ENCODE peak calls at places on chromosome X, in four cellular contexts. Z, P, G and N are unnamed samples.

GRCh38 chrX:38799995-38800394 is 1.3 kb upstream of the MID1IP1 start:
- DNase-seq in P (no peak), G (no peak), Z (peak), N (no peak)

GRCh38 chrX:20029728-20030127 is 38.9 kb upstream of the BCLAF3 start:
- DNase-seq in Z (peak), P (no peak), G (no peak), N (no peak)

GRCh38 chrX:21408324-21408723 is 34.1 kb downstream of the CNKSR2 start:
- DNase-seq in P (no peak), Z (no peak), G (no peak), N (no peak)

GRCh38 chrX:42519666-42520231 is 258.2 kb downstream of the PPP1R2C start:
- DNase-seq in G (peak), Z (no peak), P (no peak), N (peak)

GRCh38 chrX:136780738-136781137 is at the start of gene ARHGEF6:
- DNase-seq in G (no peak), Z (no peak), P (no peak), N (no peak)

GRCh38 chrX:16464369-16464768 is 185.6 kb upstream of the S100G start:
- DNase-seq in G (no peak), P (peak), Z (no peak), N (no peak)

GRCh38 chrX:150406559-150406958 is 43.4 kb downstream of the MAMLD1 start:
- DNase-seq in P (no peak), G (no peak), Z (no peak), N (no peak)

GRCh38 chrX:31199770-31200114 is 127.9 kb upstream of the FTHL17 start:
- DNase-seq in Z (peak), P (no peak), G (no peak), N (no peak)

GRCh38 chrX:58025979-58026378 is 115.7 kb upstream of the ZXDA start:
- DNase-seq in Z (peak), G (peak), P (no peak), N (peak)

GRCh38 chrX:131812847-131813825 is 210.0 kb upstream of the STK26 start:
- DNase-seq in Z (no peak), G (peak), P (no peak), N (peak)

GRCh38 chrX:99705696-99706095 is 704.4 kb downstream of the PCDH19 start:
- DNase-seq in G (no peak), P (no peak), Z (no peak), N (no peak)

GRCh38 chrX:16950423-16950822 is 4.0 kb downstream of the REPS2 start:
- DNase-seq in G (no peak), Z (no peak), P (no peak), N (no peak)

GRCh38 chrX:69133561-69134542 is 31.4 kb downstream of the PJA1 start:
- DNase-seq in G (peak), P (no peak), Z (peak), N (peak)

GRCh38 chrX:107562482-107562881 is 65.8 kb upstream of the PRPS1 start:
- DNase-seq in G (no peak), P (no peak), Z (no peak), N (no peak)

GRCh38 chrX:81377329-81377728 is 175.4 kb downstream of the SH3BGRL start:
- DNase-seq in P (no peak), Z (peak), G (peak), N (peak)

GRCh38 chrX:12958059-12958458 is 16.9 kb upstream of the TMSB4X start:
- DNase-seq in G (no peak), Z (no peak), P (no peak), N (no peak)

GRCh38 chrX:12954376-12954775 is 20.5 kb upstream of the TMSB4X start:
- DNase-seq in G (no peak), Z (no peak), P (no peak), N (no peak)

GRCh38 chrX:12956704-12957541 is 18.0 kb upstream of the TMSB4X start:
- DNase-seq in P (no peak), Z (no peak), G (peak), N (peak)

GRCh38 chrX:12954981-12955380 is 19.9 kb upstream of the TMSB4X start:
- DNase-seq in P (no peak), G (no peak), Z (no peak), N (no peak)

DNA sequence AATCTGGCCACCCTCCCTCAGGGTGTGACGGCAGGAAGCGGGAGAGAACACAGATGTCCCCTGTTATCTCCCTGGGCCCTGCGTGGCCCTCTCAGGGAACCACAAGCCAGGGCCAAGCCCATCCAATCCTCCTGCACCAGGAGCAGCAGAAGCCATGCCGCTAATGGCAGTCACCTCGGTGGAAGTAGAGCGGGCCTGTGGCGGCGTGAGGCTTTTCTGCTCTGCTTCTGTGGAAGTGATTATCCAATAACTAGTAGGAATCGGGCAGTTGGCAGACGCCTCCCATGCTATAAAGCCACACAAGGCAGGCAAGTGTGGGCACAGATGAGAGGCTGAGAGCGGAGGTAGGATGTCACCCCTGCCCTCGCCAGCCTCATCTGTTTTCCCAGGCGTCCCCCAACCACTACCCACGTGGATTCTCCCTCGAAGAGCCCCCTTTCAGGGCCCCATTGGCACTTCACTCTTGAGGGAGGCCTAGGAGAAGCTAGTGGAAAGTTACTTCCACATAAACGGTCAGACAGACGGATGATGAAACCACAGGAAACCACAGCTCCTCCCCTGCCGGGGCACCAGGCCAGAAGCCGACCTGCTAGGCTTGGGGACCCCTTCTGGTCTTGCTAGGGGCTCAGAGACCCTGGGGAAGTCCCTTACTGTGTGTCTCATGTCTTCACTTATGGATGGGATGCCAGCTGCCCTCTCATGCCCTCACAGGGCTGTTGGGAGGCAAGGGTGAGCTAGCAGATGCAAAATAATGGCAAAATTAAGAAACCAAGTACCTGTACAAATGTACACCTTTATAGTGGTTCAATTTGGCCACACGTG is 18.8 kb upstream of the TMSB4X start:
- DNase-seq in Z (peak), G (peak), P (no peak), N (peak)
- TF ChIP-seq POLR2A in Z (no peak), G (peak), P (no peak), N (no peak)

GRCh38 chrX:145817299-145817665 is 347 bp upstream of the SLITRK2 start:
- DNase-seq in G (no peak), P (no peak), Z (no peak), N (no peak)
- H2AFZ ChIP-seq in G (no peak), P (peak), Z (no peak), N (no peak)

GRCh38 chrX:25941559-25942250 is 196.4 kb upstream of the MAGEB18 start:
- DNase-seq in Z (no peak), G (no peak), P (no peak), N (peak)
- TF ChIP-seq JUN in Z (no peak), G (no peak), P (no peak), N (peak)

DNA sequence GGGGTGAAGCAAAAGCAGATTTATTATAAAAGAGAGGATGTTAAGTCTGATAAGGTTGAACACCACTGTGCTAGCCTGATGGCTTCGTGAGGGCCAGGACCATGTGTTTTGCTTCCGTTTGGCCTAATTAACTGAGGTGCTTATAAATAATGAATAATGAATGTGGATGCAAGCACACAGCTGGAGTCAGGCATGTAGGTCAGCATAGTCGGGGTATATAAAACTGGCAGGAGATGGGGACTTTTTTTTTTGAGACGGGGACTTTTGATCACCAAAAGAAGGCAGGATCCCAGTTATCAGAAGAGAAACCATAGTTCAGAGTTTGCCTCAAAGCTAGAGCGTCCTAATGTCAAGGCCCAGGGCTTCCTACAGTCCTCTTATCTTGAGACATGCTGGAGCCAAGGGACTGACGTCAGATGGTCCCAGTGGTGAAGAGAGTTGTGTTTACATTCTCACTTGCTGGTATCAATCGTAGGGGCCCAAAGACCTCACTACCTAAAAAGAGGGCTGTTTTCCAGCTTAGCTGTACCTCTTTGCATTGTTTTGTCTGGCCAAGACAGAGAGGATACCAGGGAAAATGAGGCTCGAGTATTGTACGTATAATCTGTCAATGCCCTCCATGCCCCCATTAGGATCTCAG is 50.4 kb downstream of the RTL9 start:
- DNase-seq in G (no peak), P (no peak), Z (no peak), N (peak)
- TF ChIP-seq POLR2A in G (no peak), P (no peak), Z (no peak), N (no peak)

DNA sequence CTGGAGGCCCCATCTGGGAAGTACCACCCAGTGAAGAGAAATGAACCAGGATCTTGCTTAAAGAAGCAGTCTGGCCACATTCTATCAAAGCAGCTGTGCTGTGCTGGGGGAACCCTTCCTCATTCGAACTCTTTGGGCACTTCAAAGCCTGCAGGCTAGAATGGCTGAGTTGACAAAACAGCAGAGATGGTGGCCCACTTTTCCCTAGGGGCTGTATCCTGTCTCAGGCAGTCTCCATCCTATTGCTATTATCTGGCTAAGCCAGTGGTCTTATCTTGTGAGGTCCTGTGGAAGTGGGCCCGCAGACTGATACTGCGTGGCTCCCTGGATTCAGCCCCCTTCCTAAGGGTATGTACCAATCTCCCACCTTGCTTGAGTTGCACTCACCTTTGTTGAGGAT is 114.3 kb downstream of the VSIG4 start:
- DNase-seq in P (no peak), Z (no peak), G (no peak), N (no peak)
- H2AFZ ChIP-seq in P (no peak), Z (no peak), G (peak), N (no peak)

DNA sequence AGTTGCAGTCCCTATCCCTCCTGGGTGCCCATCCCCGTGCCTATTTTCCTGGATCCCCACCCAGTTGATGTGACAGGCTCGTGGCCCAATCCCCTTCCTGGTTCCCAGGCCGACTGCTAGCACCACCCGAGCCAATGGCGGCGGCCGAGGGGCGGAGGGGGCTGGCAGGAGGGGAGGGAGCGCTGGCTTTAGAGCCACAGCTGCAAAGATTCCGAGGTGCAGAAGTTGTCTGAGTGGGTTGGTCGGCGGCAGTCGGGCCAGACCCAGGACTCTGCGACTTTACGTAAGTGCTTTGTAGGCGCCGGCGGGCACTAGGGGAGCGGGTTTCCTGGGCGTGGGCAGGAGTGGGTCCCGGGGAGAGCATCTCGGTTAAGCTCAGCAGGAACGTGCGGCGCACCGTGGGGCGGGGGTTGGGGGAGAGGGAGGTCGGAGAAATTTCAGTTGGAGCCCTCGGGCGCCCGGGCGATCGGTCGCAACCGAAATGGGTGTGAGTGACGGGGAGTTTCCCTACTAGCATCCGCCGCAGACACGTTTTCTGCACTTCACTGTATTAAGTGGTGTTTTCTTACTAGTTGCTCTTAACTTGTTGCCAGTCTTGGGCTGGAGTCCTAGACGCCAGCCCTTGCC is at the start of gene PLS3:
- DNase-seq in P (peak), Z (peak), G (no peak), N (peak)
- TF ChIP-seq JUN in P (no peak), Z (no peak), G (no peak), N (no peak)

DNA sequence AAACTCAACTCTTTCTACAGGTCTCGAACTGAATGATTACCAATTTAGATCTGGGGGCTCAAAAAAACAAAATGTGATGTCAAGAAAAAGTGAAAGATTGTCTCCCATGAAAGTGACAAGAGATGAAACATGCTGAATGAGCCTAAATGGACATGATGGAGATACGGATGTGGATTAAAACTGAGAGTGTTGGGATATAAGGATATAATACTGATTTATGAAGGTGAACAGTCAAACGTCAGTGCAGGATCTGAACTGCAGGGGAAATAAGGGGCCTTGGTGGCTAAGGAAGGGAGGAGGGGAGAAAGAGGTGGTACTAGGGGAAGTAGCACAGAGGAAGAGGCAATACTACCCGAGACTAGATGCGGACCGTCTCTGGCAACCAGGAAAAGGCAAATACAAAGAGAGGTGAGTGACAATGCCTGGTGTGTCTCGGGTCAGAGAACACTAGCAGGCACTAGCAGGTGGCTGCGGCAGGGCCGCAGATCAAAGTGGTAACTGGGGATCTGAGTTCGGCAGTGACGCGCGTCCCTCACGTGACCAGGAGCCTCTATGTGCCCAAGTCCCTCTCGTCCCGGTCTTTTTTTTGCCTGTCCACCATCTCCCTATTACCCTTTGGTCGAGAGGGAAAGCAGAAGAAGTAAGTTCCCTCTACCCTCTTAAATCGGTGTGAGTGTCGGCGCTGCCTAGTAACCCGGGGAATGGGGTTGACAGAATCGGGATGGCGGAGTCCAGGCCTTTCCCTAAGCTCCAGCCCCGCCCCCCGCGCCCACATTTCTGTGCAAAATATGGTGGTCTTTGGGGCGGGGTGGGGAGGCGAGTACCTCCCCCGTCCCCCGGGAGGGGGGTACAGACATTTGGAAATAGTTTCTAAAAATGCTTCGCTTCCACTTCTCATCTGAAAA is at the start of gene TCEAL1:
- DNase-seq in G (peak), P (no peak), Z (peak), N (peak)
- TF ChIP-seq POLR2A in G (no peak), P (no peak), Z (peak), N (no peak)

GRCh38 chrX:47796433-47796906 is 40.2 kb upstream of the ZNF81 start:
- DNase-seq in G (no peak), P (no peak), Z (no peak), N (no peak)
- H2AFZ ChIP-seq in G (no peak), P (no peak), Z (no peak), N (no peak)

GRCh38 chrX:1658083-1658463 is 43.2 kb downstream of the ASMT start:
- DNase-seq in G (no peak), P (no peak), Z (no peak), N (no peak)
- TF ChIP-seq JUN in G (no peak), P (no peak), Z (no peak), N (no peak)

GRCh38 chrX:368811-369562 is 17.7 kb downstream of the PPP2R3B start:
- DNase-seq in Z (no peak), G (no peak), P (no peak), N (no peak)
- TF ChIP-seq POLR2A in Z (no peak), G (no peak), P (no peak), N (no peak)